ENCODE peak calls at places on chromosome 13, in six cellular contexts. P is brain microvascular endothelial cell, L is colonic mucosa, B is ascending aorta, M is ovary, E is body of pancreas. N is an unnamed sample. For H3K36me3, the result is how much of the 10 kb centered on the place peaks cover.

GRCh38 chr13:44873486-44873885 is 115.8 kb downstream of the NUFIP1 start:
- DNase-seq in P (no peak), L (no peak), B (peak), M (no peak), E (peak), N (no peak)

GRCh38 chr13:88622362-88622973 is 951.3 kb downstream of the SLITRK5 start:
- DNase-seq in P (no peak), L (no peak), B (no peak), M (no peak), E (no peak), N (no peak)

GRCh38 chr13:40920826-40921225 is 98.3 kb downstream of the ELF1 start:
- DNase-seq in P (no peak), L (no peak), B (no peak), M (no peak), E (no peak), N (no peak)

GRCh38 chr13:84834201-84834600 is 951.9 kb upstream of the SLITRK1 start:
- DNase-seq in P (no peak), L (no peak), B (no peak), M (no peak), E (no peak), N (no peak)

GRCh38 chr13:36904219-36904618 is 15.8 kb downstream of the SMAD9 start:
- DNase-seq in P (no peak), L (peak), B (no peak), M (no peak), E (no peak), N (no peak)

GRCh38 chr13:113077953-113078894 is 27.4 kb upstream of the F7 start:
- DNase-seq in P (no peak), L (no peak), B (no peak), M (no peak), E (no peak), N (no peak)

GRCh38 chr13:65907656-65908441 is 1322.3 kb downstream of the PCDH9 start:
- DNase-seq in P (peak), L (no peak), B (no peak), M (no peak), E (no peak), N (no peak)

GRCh38 chr13:22278336-22278929 is 607.6 kb downstream of the FGF9 start:
- DNase-seq in P (no peak), L (peak), B (peak), M (peak), E (peak), N (no peak)

GRCh38 chr13:98453254-98453843 is 123.6 kb downstream of the STK24 start:
- DNase-seq in P (no peak), L (no peak), B (no peak), M (no peak), E (no peak), N (no peak)

GRCh38 chr13:41231786-41232185 is 31.6 kb downstream of the MTRF1 start:
- DNase-seq in P (peak), L (peak), B (no peak), M (no peak), E (peak), N (peak)

GRCh38 chr13:52449323-52450011 is 967 bp downstream of the VPS36 start:
- DNase-seq in P (no peak), L (no peak), B (no peak), M (no peak), E (no peak), N (no peak)

GRCh38 chr13:27968316-27969072 is 621 bp downstream of the CDX2 start:
- DNase-seq in P (no peak), L (peak), B (peak), M (no peak), E (no peak), N (no peak)

GRCh38 chr13:45068036-45069001 is 52.0 kb upstream of the GTF2F2 start:
- DNase-seq in P (no peak), L (no peak), B (peak), M (no peak), E (no peak), N (no peak)

GRCh38 chr13:110447801-110448200 is 113.7 kb downstream of the RAB20 start:
- DNase-seq in P (no peak), L (no peak), B (peak), M (peak), E (no peak), N (no peak)

GRCh38 chr13:102700088-102701031 is 5.5 kb upstream of the METTL21C start:
- DNase-seq in P (no peak), L (no peak), B (no peak), M (no peak), E (no peak), N (no peak)

GRCh38 chr13:35987572-35988513 is 143.3 kb downstream of the DCLK1 start:
- DNase-seq in P (no peak), L (no peak), B (no peak), M (no peak), E (no peak), N (no peak)

GRCh38 chr13:79405501-79405830 is 589 bp downstream of the RBM26 start:
- DNase-seq in P (no peak), L (peak), B (no peak), M (no peak), E (peak), N (no peak)

GRCh38 chr13:30346159-30346788 is 38.9 kb upstream of the KATNAL1 start:
- DNase-seq in P (no peak), L (peak), B (no peak), M (no peak), E (peak), N (no peak)
- H3K36me3 ChIP-seq in P (under half), L (under half), B (under half), M (under half), E (under half), N (under half)

GRCh38 chr13:38637576-38637975 is 49.3 kb upstream of the FREM2 start:
- DNase-seq in P (no peak), L (no peak), B (no peak), M (no peak), E (no peak), N (no peak)

GRCh38 chr13:38636756-38637155 is 50.1 kb upstream of the FREM2 start:
- DNase-seq in P (no peak), L (peak), B (no peak), M (no peak), E (peak), N (no peak)

GRCh38 chr13:38636106-38636505 is 50.8 kb upstream of the FREM2 start:
- DNase-seq in P (no peak), L (peak), B (no peak), M (no peak), E (peak), N (no peak)

GRCh38 chr13:38641164-38641948 is 45.5 kb upstream of the FREM2 start:
- DNase-seq in P (no peak), L (no peak), B (no peak), M (no peak), E (no peak), N (no peak)
- TF ChIP-seq CTCF in P (peak), L (no peak), B (no peak), M (no peak), E (peak), N (no peak)

GRCh38 chr13:95020298-95020987 is 280.8 kb downstream of the ABCC4 start:
- DNase-seq in P (peak), L (no peak), B (no peak), M (no peak), E (no peak), N (no peak)
- H3K4me3 ChIP-seq in P (no peak), L (no peak), B (no peak), M (no peak), E (no peak), N (no peak)

GRCh38 chr13:106525865-106526264 is 9.6 kb downstream of the EFNB2 start:
- DNase-seq in P (no peak), L (peak), B (no peak), M (no peak), E (no peak), N (no peak)

GRCh38 chr13:106528711-106529414 is 6.6 kb downstream of the EFNB2 start:
- DNase-seq in P (no peak), L (no peak), B (no peak), M (no peak), E (no peak), N (no peak)

GRCh38 chr13:106527806-106528205 is 7.7 kb downstream of the EFNB2 start:
- DNase-seq in P (no peak), L (no peak), B (no peak), M (no peak), E (no peak), N (no peak)

GRCh38 chr13:106529415-106530208 is 5.8 kb downstream of the EFNB2 start:
- DNase-seq in P (no peak), L (no peak), B (no peak), M (no peak), E (no peak), N (no peak)

GRCh38 chr13:106526748-106527488 is 8.5 kb downstream of the EFNB2 start:
- DNase-seq in P (no peak), L (no peak), B (no peak), M (no peak), E (no peak), N (no peak)
- H3K36me3 ChIP-seq in P (under half), L (under half), B (under half), M (under half), E (under half), N (under half)

GRCh38 chr13:106565127-106565775 is 2.7 kb downstream of the ARGLU1 start:
- DNase-seq in P (no peak), L (no peak), B (no peak), M (no peak), E (no peak), N (no peak)

GRCh38 chr13:106568225-106569003 is 477 bp upstream of the ARGLU1 start:
- DNase-seq in P (no peak), L (no peak), B (no peak), M (no peak), E (no peak), N (no peak)

GRCh38 chr13:106569233-106570095 is 1.5 kb upstream of the ARGLU1 start:
- DNase-seq in P (no peak), L (no peak), B (no peak), M (no peak), E (no peak), N (no peak)

GRCh38 chr13:106566682-106567420 is 1.1 kb downstream of the ARGLU1 start:
- DNase-seq in P (peak), L (peak), B (peak), M (peak), E (peak), N (no peak)

DNA sequence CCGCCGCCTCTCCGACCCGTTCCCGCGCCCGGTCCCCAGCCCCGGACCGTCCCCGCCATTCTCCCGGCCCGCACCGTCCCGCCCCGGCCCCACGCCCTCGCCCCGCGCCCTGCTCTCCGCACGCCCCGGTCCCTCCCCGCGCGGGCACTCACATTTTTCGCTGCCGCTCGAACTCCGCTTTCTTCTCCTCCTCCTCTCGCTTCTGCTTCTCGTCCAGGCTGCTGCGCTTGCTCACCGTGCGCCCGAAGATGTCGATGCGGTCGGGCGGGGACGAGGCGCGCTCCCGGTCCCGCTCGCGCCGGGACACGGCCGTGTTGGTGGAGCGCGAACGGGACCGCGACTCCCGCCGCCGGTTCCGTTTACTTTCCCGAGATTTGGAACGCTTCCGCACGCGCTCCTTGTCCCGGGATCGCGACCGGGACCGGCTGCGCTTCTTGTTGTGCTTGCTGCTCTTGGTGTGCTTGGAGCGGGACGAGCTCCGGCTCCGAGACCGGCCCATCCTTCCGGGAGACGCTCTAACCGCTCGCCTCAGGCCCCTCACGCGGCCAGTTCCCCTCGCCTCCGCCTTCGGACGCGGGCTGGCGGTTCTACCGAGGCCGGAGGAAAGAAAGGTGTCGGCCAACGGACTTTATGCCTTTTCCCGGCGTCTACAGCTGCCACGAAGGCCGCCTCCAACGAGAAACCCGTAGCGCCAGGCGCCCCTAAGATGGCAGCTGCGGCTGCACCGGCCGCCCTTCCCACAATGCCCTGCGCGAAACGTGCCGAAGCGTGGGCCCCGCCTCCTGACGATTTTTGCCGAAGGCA is at the start of gene ARGLU1:
- DNase-seq in P (peak), L (peak), B (peak), M (peak), E (peak), N (peak)
- TF ChIP-seq CTCF in P (no peak), L (no peak), B (no peak), M (no peak), E (no peak), N (no peak)

GRCh38 chr13:32253911-32254399 is 61.2 kb downstream of the ZAR1L start:
- DNase-seq in P (no peak), L (peak), B (no peak), M (no peak), E (peak), N (no peak)

GRCh38 chr13:32255744-32256120 is 59.4 kb downstream of the ZAR1L start:
- DNase-seq in P (no peak), L (no peak), B (no peak), M (no peak), E (no peak), N (no peak)

GRCh38 chr13:32254916-32255743 is 60.0 kb downstream of the ZAR1L start:
- DNase-seq in P (no peak), L (no peak), B (no peak), M (no peak), E (no peak), N (no peak)

GRCh38 chr13:32252812-32253440 is 62.2 kb downstream of the ZAR1L start:
- DNase-seq in P (no peak), L (no peak), B (no peak), M (no peak), E (no peak), N (no peak)

DNA sequence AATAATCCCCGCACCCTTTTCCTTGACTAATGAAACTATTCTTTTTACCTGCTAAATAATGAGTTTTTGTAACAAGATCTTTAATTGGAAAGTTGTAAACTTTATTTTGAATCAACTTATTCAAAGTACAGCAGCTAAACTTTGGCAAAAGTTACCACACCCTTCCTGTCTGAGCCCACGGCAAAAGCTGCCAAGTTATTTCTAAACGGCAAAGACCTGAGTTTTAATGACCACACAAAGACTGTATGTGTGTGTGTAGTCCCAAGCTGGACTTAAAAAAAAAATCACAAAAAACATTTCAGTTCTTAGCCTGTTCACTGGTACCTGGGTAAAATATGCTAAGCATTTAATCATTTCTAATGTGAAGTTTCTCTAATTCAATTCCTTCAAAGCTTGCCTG is 60.7 kb downstream of the ZAR1L start:
- DNase-seq in P (no peak), L (no peak), B (no peak), M (no peak), E (no peak), N (no peak)
- H3K4me3 ChIP-seq in P (no peak), L (peak), B (peak), M (no peak), E (no peak), N (no peak)